ENCODE peak calls at places on chromosomes 6 and 20, in four cellular contexts. Q, C, K and X are unnamed samples.

GRCh38 chr20:23441850-23442313 is 2.4 kb downstream of the CSTL1 start:
- DNase-seq in Q (peak; percentile 71), C (peak; percentile 47), K (peak; percentile 79), X (peak; percentile 35)

GRCh38 chr6:27251672-27252251 is 4.3 kb downstream of the PRSS16 start:
- DNase-seq in Q (peak; percentile 74), C (peak; percentile 52), K (peak; percentile 79), X (no peak)

GRCh38 chr6:29598348-29598747 is 13.4 kb downstream of the OR2H2 start:
- DNase-seq in Q (no peak), C (no peak), K (no peak), X (no peak)

GRCh38 chr6:138572885-138573284 is 73.6 kb upstream of the NHSL1 start:
- DNase-seq in Q (no peak), C (no peak), K (no peak), X (no peak)

GRCh38 chr6:42224222-42225042 is 6.8 kb upstream of the MRPS10 start:
- DNase-seq in Q (no peak), C (no peak), K (no peak), X (no peak)

GRCh38 chr6:44480097-44480539 is 92.6 kb downstream of the CDC5L start:
- DNase-seq in Q (no peak), C (no peak), K (no peak), X (no peak)

GRCh38 chr6:54515013-54515412 is 206.8 kb downstream of the TINAG start:
- DNase-seq in Q (no peak), C (no peak), K (no peak), X (no peak)

GRCh38 chr6:117481278-117481925 is 1.1 kb upstream of the DCBLD1 start:
- DNase-seq in Q (peak; percentile 58), C (no peak), K (no peak), X (no peak)

GRCh38 chr6:111207141-111207858 is 120.0 kb downstream of the SLC16A10 start:
- DNase-seq in Q (no peak), C (no peak), K (no peak), X (no peak)

GRCh38 chr6:56759521-56759920 is 116.8 kb upstream of the DST start:
- DNase-seq in Q (no peak), C (no peak), K (no peak), X (no peak)

GRCh38 chr6:68880050-68880449 is 245.0 kb downstream of the ADGRB3 start:
- DNase-seq in Q (no peak), C (no peak), K (no peak), X (no peak)

GRCh38 chr20:63441777-63442493 is 30.5 kb downstream of the KCNQ2 start:
- DNase-seq in Q (peak; percentile 72), C (no peak), K (no peak), X (peak; percentile 34)

GRCh38 chr20:55269913-55270312 is 735.4 kb downstream of the CBLN4 start:
- DNase-seq in Q (no peak), C (no peak), K (no peak), X (no peak)

GRCh38 chr6:151101811-151102694 is 137.7 kb upstream of the AKAP12 start:
- DNase-seq in Q (no peak), C (no peak), K (no peak), X (no peak)

GRCh38 chr6:142773859-142774258 is 171.1 kb downstream of the HIVEP2 start:
- DNase-seq in Q (no peak), C (no peak), K (no peak), X (no peak)

GRCh38 chr6:125746731-125747588 is 2.5 kb upstream of the HEY2 start:
- DNase-seq in Q (peak; percentile 77), C (peak; percentile 68), K (peak; percentile 87), X (peak; percentile 85)

GRCh38 chr6:43954311-43955131 is 172.7 kb downstream of the MRPL14 start:
- DNase-seq in Q (peak; percentile 39), C (no peak), K (peak; percentile 41), X (peak; percentile 42)

GRCh38 chr6:150149146-150149545 is 6.3 kb downstream of the PPP1R14C start:
- DNase-seq in Q (no peak), C (no peak), K (no peak), X (no peak)

GRCh38 chr6:163756079-163756478 is 341.6 kb downstream of the QKI start:
- DNase-seq in Q (no peak), C (no peak), K (no peak), X (peak; percentile 58)

GRCh38 chr20:50690979-50691584 is at the start of gene RIPOR3:
- DNase-seq in Q (no peak), C (peak; percentile 35), K (no peak), X (peak; percentile 25)

GRCh38 chr6:121339639-121340226 is 5.5 kb upstream of the TBC1D32 start:
- DNase-seq in Q (no peak), C (no peak), K (no peak), X (no peak)

GRCh38 chr20:16483024-16483423 is 90.2 kb downstream of the KIF16B start:
- DNase-seq in Q (no peak), C (no peak), K (no peak), X (no peak)

GRCh38 chr6:36120979-36121706 is 9.2 kb upstream of the MAPK13 start:
- DNase-seq in Q (peak; percentile 70), C (no peak), K (no peak), X (peak; percentile 34)

GRCh38 chr20:58818585-58819285 is 32.0 kb downstream of the GNAS-AS1 start:
- DNase-seq in Q (no peak), C (no peak), K (peak; percentile 4), X (no peak)

GRCh38 chr6:98657764-98658163 is 176.6 kb upstream of the POU3F2 start:
- DNase-seq in Q (no peak), C (no peak), K (no peak), X (no peak)

GRCh38 chr20:46118481-46119020 is 437 bp downstream of the CD40 start:
- DNase-seq in Q (peak; percentile 50), C (peak; percentile 46), K (peak; percentile 79), X (no peak)

GRCh38 chr6:41406821-41407787 is 71.7 kb downstream of the NCR2 start:
- DNase-seq in Q (no peak), C (no peak), K (no peak), X (no peak)

GRCh38 chr6:26240157-26240980 is 124.6 kb upstream of the BTN3A2 start:
- DNase-seq in Q (peak; percentile 82), C (no peak), K (peak; percentile 78), X (peak; percentile 37)

GRCh38 chr6:124260337-124260736 is 456.7 kb downstream of the NKAIN2 start:
- DNase-seq in Q (no peak), C (no peak), K (no peak), X (no peak)

GRCh38 chr20:63697357-63697867 is 960 bp downstream of the TNFRSF6B start:
- DNase-seq in Q (no peak), C (peak; percentile 13), K (peak; percentile 70), X (peak; percentile 16)

GRCh38 chr6:19803331-19804330 is 33.5 kb upstream of the ID4 start:
- DNase-seq in Q (no peak), C (no peak), K (no peak), X (no peak)

DNA sequence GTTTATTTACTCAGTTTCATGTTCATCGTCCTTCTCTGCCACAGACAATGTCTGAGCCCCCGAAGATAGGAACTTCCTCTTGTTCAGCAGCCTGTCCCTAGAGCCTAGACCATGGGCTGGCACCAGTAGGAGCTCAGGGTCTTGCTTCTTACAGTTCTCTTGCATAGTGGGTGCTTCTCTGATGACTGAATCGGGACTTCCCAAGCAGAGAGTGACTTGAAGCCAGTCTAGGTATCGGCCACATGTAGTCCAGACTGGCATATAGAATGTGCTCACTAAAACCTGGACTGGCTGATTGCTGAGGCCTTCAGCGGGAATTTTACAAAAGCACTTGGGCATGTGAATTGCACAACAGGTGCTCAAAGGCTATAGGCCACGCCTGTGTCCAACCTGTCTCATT is 52.0 kb downstream of the PRDM1 start:
- DNase-seq in Q (no peak), C (no peak), K (no peak), X (no peak)
- H3K27ac ChIP-seq in Q (no peak overlapping the region), C (no peak overlapping the region), K (no peak overlapping the region), X (no peak overlapping the region)

DNA sequence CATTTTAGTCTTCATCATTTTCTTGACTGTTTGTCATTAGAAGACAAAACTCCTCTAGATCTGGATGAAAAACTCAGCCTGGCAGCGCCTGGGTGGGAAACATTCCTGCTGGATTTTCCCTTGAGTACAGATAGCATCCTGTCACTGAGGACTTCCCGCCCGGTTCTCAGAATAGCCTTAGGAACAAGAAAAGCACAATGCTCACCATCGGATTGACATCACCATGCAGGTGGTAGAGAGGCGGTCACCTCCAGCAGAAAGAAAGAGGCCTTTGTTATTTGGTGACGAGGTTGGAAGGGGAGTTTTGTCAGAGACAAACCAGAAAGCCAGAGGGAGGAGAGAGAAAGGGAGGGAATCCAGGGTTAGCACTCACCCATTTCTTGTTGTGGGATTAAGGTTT is 39.8 kb downstream of the KIF25 start:
- DNase-seq in Q (no peak), C (no peak), K (no peak), X (no peak)
- H3K27ac ChIP-seq in Q (no peak overlapping the region), C (no peak overlapping the region), K (no peak overlapping the region), X (peak overlapping the region; percentile 80)

GRCh38 chr6:139881728-139882211 is 507.3 kb upstream of the CITED2 start:
- DNase-seq in Q (no peak), C (no peak), K (no peak), X (no peak)
- H3K27ac ChIP-seq in Q (no peak overlapping the region), C (no peak overlapping the region), K (peak overlapping the region; percentile 66), X (peak overlapping the region; percentile 59)

GRCh38 chr6:52616271-52616670 is 39.4 kb upstream of the TRAM2 start:
- DNase-seq in Q (no peak), C (no peak), K (no peak), X (no peak)
- H3K27ac ChIP-seq in Q (no peak overlapping the region), C (no peak overlapping the region), K (no peak overlapping the region), X (no peak overlapping the region)

DNA sequence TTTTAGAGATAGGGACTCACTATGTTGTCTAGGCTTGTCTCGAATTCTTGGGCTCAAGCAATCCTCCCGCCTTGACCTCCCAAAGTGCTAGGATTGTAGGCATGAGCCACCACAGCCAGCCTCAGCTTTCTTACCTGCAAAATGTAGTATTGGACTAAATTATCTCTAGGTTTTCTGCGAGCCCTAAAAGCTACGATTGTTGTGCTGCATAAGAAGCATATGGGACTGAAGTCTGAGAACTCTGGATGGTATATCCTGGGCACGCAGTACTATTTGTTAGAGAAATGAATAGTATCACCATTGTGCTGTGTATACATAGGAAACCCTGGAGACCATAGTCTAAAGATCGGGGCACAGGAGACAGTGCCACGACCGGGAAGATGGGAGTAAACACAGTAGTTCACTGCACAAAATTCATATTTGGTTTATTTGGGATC is 60.1 kb downstream of the RPRD1B start:
- DNase-seq in Q (no peak), C (no peak), K (no peak), X (no peak)
- H3K27ac ChIP-seq in Q (no peak overlapping the region), C (no peak overlapping the region), K (no peak overlapping the region), X (peak overlapping the region; percentile 75)

DNA sequence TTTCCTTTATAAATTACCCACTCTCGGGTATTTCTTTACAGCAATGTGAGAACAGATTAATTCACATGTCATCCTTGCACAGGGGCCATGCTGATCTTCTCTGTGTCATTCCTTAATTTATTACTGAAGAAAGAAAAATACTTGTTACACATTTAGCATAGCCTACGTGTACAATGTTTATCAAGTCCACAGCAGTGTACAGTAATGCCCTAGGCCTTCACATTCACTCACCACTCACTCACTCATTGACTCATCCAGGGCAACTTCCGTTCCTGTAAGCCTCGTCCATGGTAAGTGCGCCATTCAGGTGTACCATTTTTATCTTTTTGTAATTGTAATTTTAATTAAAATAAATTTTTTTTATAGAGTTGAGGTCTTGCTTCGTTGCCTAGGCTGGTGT is 73.6 kb downstream of the RSPH3 start:
- DNase-seq in Q (no peak), C (no peak), K (no peak), X (no peak)
- H3K27ac ChIP-seq in Q (no peak overlapping the region), C (no peak overlapping the region), K (no peak overlapping the region), X (no peak overlapping the region)